ENCODE peak calls at places on chromosomes 3 and 15, in seven cellular contexts. Q, B, M, P, W, L and I are unnamed samples.

GRCh38 chr15:25670025-25670554 is 193.0 kb downstream of the ATP10A start:
- DNase-seq in Q (no peak), L (no peak), M (no peak), W (peak; percentile 62), P (peak; percentile 87), B (peak; percentile 55), I (no peak)

GRCh38 chr15:72358532-72359180 is 17.2 kb downstream of the HEXA start:
- DNase-seq in M (peak; percentile 67), W (no peak), B (peak; percentile 86), L (no peak), P (peak; percentile 97), Q (peak; percentile 55), I (peak; percentile 79)

GRCh38 chr3:186255703-186256331 is 106.2 kb downstream of the DGKG start:
- DNase-seq in W (no peak), L (no peak), P (no peak), B (no peak), M (no peak), Q (peak; percentile 91), I (peak; percentile 85)

GRCh38 chr15:72198410-72199270 is 1.1 kb upstream of the GRAMD2A start:
- DNase-seq in M (no peak), P (no peak), Q (no peak), L (no peak), W (no peak), B (no peak), I (no peak)

GRCh38 chr3:189267981-189268613 is 96.3 kb downstream of the TPRG1 start:
- DNase-seq in L (no peak), M (no peak), W (no peak), P (peak; percentile 57), Q (no peak), B (peak; percentile 38), I (no peak)

GRCh38 chr15:66126057-66126855 is 127.3 kb downstream of the MEGF11 start:
- DNase-seq in M (no peak), P (no peak), L (no peak), Q (no peak), W (no peak), B (no peak), I (no peak)

GRCh38 chr3:25099662-25100061 is 328.4 kb upstream of the RARB start:
- DNase-seq in P (no peak), W (no peak), M (no peak), Q (no peak), B (no peak), L (no peak), I (no peak)

GRCh38 chr3:56725175-56725574 is 42.1 kb upstream of the TASOR start:
- DNase-seq in L (no peak), Q (peak; percentile 79), M (no peak), P (no peak), W (no peak), B (peak; percentile 16), I (no peak)

GRCh38 chr15:45630958-45631691 is 3.7 kb upstream of the SQOR start:
- DNase-seq in M (no peak), L (no peak), Q (peak; percentile 62), P (peak; percentile 96), W (no peak), B (peak; percentile 93), I (no peak)

GRCh38 chr15:94015324-94015723 is 216.0 kb upstream of the MCTP2 start:
- DNase-seq in P (no peak), B (peak; percentile 31), W (no peak), Q (no peak), L (no peak), M (no peak), I (no peak)

GRCh38 chr15:63348392-63348791 is 33.3 kb downstream of the CA12 start:
- DNase-seq in L (no peak), B (peak; percentile 63), Q (no peak), P (peak; percentile 90), W (no peak), M (peak; percentile 44), I (peak; percentile 83)

DNA sequence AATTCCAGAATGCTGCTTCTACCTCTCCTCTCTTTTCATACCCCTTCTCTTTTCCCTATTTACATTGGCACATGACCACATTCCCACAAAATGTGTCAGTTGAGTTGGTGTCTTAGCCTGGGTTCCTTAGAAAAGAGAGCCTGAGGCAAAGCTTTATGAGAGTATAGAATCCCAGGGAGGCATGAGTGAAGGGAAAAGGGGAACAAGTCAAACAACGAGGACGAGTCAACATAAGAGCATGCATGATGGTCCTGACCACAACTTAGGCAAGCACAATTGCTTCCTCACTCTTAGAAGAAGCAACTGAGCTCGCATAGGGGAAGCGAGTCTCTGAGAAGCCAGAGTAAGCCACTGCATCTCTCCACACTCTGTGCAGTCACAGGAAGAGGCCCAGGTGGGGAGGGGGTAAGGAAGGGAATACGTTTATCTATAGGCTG is 15.4 kb upstream of the ZNF774 start:
- DNase-seq in L (peak; percentile 55), M (no peak), P (peak; percentile 75), B (peak; percentile 76), W (no peak), Q (peak; percentile 50), I (peak; percentile 77)
- H3K36me3 ChIP-seq in L (no peaks in the 10 kb centered on the region), M (no peaks in the 10 kb centered on the region), P (no peaks in the 10 kb centered on the region), B (no peaks in the 10 kb centered on the region), W (no peaks in the 10 kb centered on the region), Q (no peaks in the 10 kb centered on the region), I (no peaks in the 10 kb centered on the region)

DNA sequence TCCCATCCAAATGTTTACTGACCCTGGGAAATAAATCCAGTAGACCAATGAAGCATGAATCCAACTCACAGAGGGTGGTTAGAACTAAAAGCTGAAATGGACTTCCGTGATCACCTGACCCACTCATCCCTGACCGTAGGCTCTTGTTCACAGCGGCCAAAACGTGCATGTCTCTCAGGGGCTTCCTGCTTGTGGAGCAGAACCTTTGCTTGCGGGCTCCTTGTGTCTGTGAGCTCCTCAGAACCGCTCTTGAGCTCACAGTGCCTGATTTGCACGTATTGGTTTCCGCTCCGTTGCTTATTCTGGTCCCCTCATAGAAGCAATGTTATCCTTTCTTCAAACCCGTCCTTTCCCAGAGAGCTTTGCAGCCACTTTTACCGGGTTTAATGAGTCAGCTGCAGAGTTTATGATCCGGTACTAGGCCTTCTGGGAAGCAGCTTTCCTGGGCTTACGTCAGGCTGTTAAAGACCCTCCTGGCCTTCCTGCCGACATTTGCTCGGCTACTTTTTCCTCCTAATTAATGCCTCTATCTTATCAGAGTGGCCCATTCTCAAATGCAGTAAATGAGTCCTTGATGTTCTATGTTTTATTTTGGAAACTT is 35.4 kb downstream of the LIPC start:
- DNase-seq in B (peak; percentile 34), W (no peak), L (no peak), Q (no peak), P (no peak), M (no peak), I (no peak)
- H3K4me1 ChIP-seq in B (peaks cover 8% of the 10 kb centered on the region), W (peaks cover 16% of the 10 kb centered on the region), L (peaks cover 45% of the 10 kb centered on the region), Q (no peaks in the 10 kb centered on the region), P (peaks cover 35% of the 10 kb centered on the region), M (peaks cover 57% of the 10 kb centered on the region), I (peaks cover 10% of the 10 kb centered on the region)

DNA sequence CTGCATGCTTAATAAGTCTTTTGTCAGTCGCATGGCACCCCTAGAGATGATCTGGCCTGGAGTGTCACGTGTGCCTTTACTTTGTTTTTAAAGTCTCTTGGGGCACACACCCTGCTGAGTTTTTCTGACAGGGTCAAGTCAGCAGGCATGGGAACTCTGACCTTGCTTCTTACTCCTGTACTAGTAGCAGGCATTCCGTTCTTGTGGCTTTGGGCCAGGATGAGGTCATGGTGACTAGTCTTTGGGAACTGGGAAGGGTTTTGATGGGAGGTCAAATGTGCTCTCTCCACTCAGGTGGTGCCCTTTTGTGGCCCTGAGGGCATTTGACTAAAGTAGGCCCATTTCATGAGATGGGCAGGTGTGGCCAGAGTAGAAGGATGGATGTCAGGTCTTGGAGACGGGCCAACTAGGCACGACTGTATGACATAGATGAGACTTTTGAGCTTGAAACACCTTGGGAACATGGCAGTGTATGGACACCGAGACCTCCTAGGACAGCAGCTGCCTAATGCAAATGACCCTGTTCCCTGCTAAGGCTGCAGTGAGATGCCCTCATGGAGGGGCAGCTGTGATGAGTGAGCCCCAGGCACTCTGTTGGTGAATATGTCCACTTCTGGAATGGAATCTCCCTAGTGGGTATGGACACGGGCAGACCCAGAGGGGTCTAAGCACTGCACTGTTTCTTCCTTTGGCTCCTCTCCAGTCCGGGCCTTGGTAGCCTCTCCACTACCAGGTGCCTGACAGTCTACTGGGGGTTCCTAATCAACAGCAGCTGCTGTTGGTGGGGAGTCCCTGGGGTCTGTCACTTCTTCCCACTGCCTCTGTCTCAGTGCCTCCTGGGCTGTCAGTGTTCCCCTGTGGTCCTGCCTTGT is 16.4 kb downstream of the SRPRB start:
- DNase-seq in W (no peak), B (peak; percentile 69), P (peak; percentile 79), Q (peak; percentile 76), M (peak; percentile 38), L (peak; percentile 77), I (no peak)
- H3K36me3 ChIP-seq in W (peaks cover 60% of the 10 kb centered on the region), B (peaks cover 21% of the 10 kb centered on the region), P (peaks cover 25% of the 10 kb centered on the region), Q (no peaks in the 10 kb centered on the region), M (peaks cover 44% of the 10 kb centered on the region), L (peaks cover 55% of the 10 kb centered on the region), I (peaks cover 95% of the 10 kb centered on the region)

GRCh38 chr3:141436180-141436579 is 50.6 kb upstream of the RASA2 start:
- DNase-seq in P (no peak), B (no peak), L (no peak), M (peak; percentile 54), W (no peak), Q (no peak), I (no peak)

GRCh38 chr3:141431411-141432378 is 55.1 kb upstream of the RASA2 start:
- DNase-seq in L (no peak), B (no peak), P (no peak), M (peak; percentile 41), W (no peak), Q (no peak), I (no peak)

GRCh38 chr3:141434255-141434654 is 52.6 kb upstream of the RASA2 start:
- DNase-seq in B (no peak), Q (no peak), P (no peak), L (no peak), W (no peak), M (no peak), I (no peak)

GRCh38 chr3:141430326-141430725 is 56.5 kb upstream of the RASA2 start:
- DNase-seq in Q (no peak), P (no peak), B (no peak), W (no peak), M (no peak), L (no peak), I (no peak)

DNA sequence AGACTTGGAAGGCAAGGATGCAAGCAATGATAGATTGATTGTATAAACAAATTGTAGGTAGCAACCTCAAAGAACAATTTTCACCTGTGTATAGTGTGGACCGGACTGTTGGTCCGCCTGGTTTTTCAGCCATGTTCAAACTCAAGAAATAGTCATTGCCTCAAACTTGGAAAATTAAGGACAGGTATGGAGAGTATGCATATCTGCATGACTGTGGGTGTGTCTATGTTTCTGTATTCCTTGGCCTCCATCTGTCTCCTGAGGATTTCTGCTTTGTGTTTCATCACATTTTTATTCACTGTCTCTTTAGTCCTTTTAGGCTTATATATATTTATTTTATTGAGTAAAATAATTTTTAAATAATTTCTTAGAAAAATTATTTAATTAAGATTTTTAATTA is 53.9 kb upstream of the RASA2 start:
- DNase-seq in M (no peak), B (no peak), P (no peak), W (no peak), L (no peak), Q (no peak), I (no peak)
- H3K4me1 ChIP-seq in M (peaks cover 46% of the 10 kb centered on the region), B (peaks cover 10% of the 10 kb centered on the region), P (peaks cover 3% of the 10 kb centered on the region), W (no peaks in the 10 kb centered on the region), L (no peaks in the 10 kb centered on the region), Q (no peaks in the 10 kb centered on the region), I (peaks cover 4% of the 10 kb centered on the region)

GRCh38 chr15:41732487-41732886 is 41.8 kb upstream of the MAPKBP1 start:
- DNase-seq in B (no peak), W (no peak), P (no peak), Q (no peak), M (no peak), L (no peak), I (no peak)
- H3K36me3 ChIP-seq in B (no peaks in the 10 kb centered on the region), W (peaks cover 90% of the 10 kb centered on the region), P (peaks cover 33% of the 10 kb centered on the region), Q (no peaks in the 10 kb centered on the region), M (peaks cover 16% of the 10 kb centered on the region), L (peaks cover 22% of the 10 kb centered on the region), I (peaks cover 33% of the 10 kb centered on the region)

GRCh38 chr3:127693336-127693843 is 20.6 kb downstream of the ABTB1 start:
- DNase-seq in P (no peak), M (no peak), Q (no peak), L (no peak), W (no peak), B (no peak), I (no peak)
- H3K4me1 ChIP-seq in P (peaks cover 48% of the 10 kb centered on the region), M (peaks cover 18% of the 10 kb centered on the region), Q (no peaks in the 10 kb centered on the region), L (peaks cover 58% of the 10 kb centered on the region), W (peaks cover 32% of the 10 kb centered on the region), B (peaks cover 43% of the 10 kb centered on the region), I (peaks cover 24% of the 10 kb centered on the region)